ENCODE peak calls at places on chromosomes 16 and 17, in five cellular contexts. A is astrocyte, T is right lobe of liver, H is PC-3, V is body of pancreas. X is an unnamed sample.

GRCh38 chr17:17149520-17150449 is 56.3 kb downstream of the PLD6 start:
- DNase-seq in A (no peak), T (no peak), H (no peak), V (peak; percentile 33), X (no peak)

GRCh38 chr16:53809088-53809951 is 105.4 kb downstream of the FTO start:
- DNase-seq in A (peak; percentile 95), T (no peak), H (peak; percentile 75), V (no peak), X (no peak)

GRCh38 chr17:42247734-42248133 is 28.5 kb downstream of the STAT5B start:
- DNase-seq in A (peak; percentile 55), T (no peak), H (no peak), V (no peak), X (no peak)

GRCh38 chr16:25135239-25135878 is 23.8 kb downstream of the LCMT1 start:
- DNase-seq in A (peak; percentile 60), T (no peak), H (peak; percentile 78), V (no peak), X (no peak)

GRCh38 chr16:23155445-23156049 is 6.3 kb upstream of the USP31 start:
- DNase-seq in A (no peak), T (no peak), H (peak; percentile 37), V (peak; percentile 51), X (no peak)

GRCh38 chr16:86408685-86409084 is 101.6 kb upstream of the FOXF1 start:
- DNase-seq in A (no peak), T (no peak), H (no peak), V (no peak), X (no peak)

GRCh38 chr17:81250286-81251090 is 11.4 kb downstream of the NDUFAF8 start:
- DNase-seq in A (no peak), T (peak; percentile 51), H (no peak), V (no peak), X (peak; percentile 16)

GRCh38 chr17:2925011-2925410 is 128.8 kb downstream of the RAP1GAP2 start:
- DNase-seq in A (peak; percentile 43), T (no peak), H (no peak), V (no peak), X (no peak)

GRCh38 chr17:77318491-77319210 is 177.9 kb downstream of the SEC14L1 start:
- DNase-seq in A (no peak), T (peak; percentile 50), H (no peak), V (peak; percentile 32), X (peak; percentile 54)

GRCh38 chr17:66514227-66514806 is 211.9 kb downstream of the PRKCA start:
- DNase-seq in A (peak; percentile 71), T (no peak), H (peak; percentile 44), V (no peak), X (no peak)

GRCh38 chr17:64420143-64420670 is 28.7 kb upstream of the MILR1 start:
- DNase-seq in A (peak; percentile 56), T (no peak), H (peak; percentile 91), V (peak; percentile 52), X (no peak)

GRCh38 chr16:67345401-67345800 is 18.8 kb downstream of the LRRC36 start:
- DNase-seq in A (no peak), T (no peak), H (peak; percentile 24), V (no peak), X (no peak)

GRCh38 chr16:11078812-11079459 is 134.6 kb downstream of the CLEC16A start:
- DNase-seq in A (peak; percentile 91), T (no peak), H (peak; percentile 36), V (peak; percentile 60), X (no peak)

GRCh38 chr17:63820963-63821561 is 6.2 kb upstream of the PSMC5 start:
- DNase-seq in A (no peak), T (no peak), H (no peak), V (no peak), X (no peak)

GRCh38 chr16:106623-107324 is 28.7 kb downstream of the MPG start:
- DNase-seq in A (peak; percentile 53), T (no peak), H (peak; percentile 67), V (peak; percentile 80), X (no peak)

GRCh38 chr16:4703906-4704305 is 10.5 kb downstream of the NUDT16L1 start:
- DNase-seq in A (no peak), T (no peak), H (no peak), V (no peak), X (peak; percentile 19)

GRCh38 chr17:3986939-3987335 is 22.7 kb upstream of the ATP2A3 start:
- DNase-seq in A (no peak), T (peak; percentile 25), H (no peak), V (no peak), X (no peak)

GRCh38 chr17:9004961-9005285 is 16.4 kb upstream of the NTN1 start:
- DNase-seq in A (no peak), T (no peak), H (no peak), V (no peak), X (no peak)

GRCh38 chr17:45116434-45117016 is 15.8 kb downstream of the PLCD3 start:
- DNase-seq in A (no peak), T (no peak), H (no peak), V (no peak), X (no peak)

GRCh38 chr16:71367243-71367976 is 8.9 kb downstream of the CALB2 start:
- DNase-seq in A (no peak), T (peak; percentile 65), H (peak; percentile 52), V (peak; percentile 33), X (peak; percentile 27)

GRCh38 chr16:31301708-31302400 is 42.1 kb downstream of the ITGAM start:
- DNase-seq in A (no peak), T (no peak), H (no peak), V (peak; percentile 47), X (no peak)

GRCh38 chr17:69719474-69720048 is 305.1 kb downstream of the MAP2K6 start:
- DNase-seq in A (no peak), T (no peak), H (no peak), V (no peak), X (no peak)

GRCh38 chr16:5054876-5055865 is 10.6 kb downstream of the C16orf89 start:
- DNase-seq in A (no peak), T (peak; percentile 45), H (no peak), V (no peak), X (no peak)

GRCh38 chr16:2969545-2970521 is 685 bp downstream of the PAQR4 start:
- DNase-seq in A (peak; percentile 4), T (peak; percentile 69), H (peak; percentile 66), V (peak; percentile 81), X (peak; percentile 73)

GRCh38 chr17:17448076-17448475 is 28.7 kb upstream of the MED9 start:
- DNase-seq in A (no peak), T (no peak), H (no peak), V (no peak), X (no peak)

GRCh38 chr16:89090669-89091426 is 2.8 kb upstream of the ACSF3 start:
- DNase-seq in A (no peak), T (no peak), H (no peak), V (no peak), X (no peak)

GRCh38 chr17:61495161-61495857 is 43.1 kb downstream of the TBX4 start:
- DNase-seq in A (peak; percentile 33), T (no peak), H (no peak), V (no peak), X (no peak)

GRCh38 chr17:48241131-48241591 is 133.6 kb downstream of the SNX11 start:
- DNase-seq in A (peak; percentile 73), T (no peak), H (peak; percentile 87), V (peak; percentile 52), X (peak; percentile 22)

GRCh38 chr17:65055708-65056638 is 567 bp downstream of the GNA13 start:
- DNase-seq in A (peak; percentile 50), T (peak; percentile 80), H (peak; percentile 50), V (peak; percentile 69), X (peak; percentile 72)

GRCh38 chr16:9318764-9319163 is 227.3 kb downstream of the HAPSTR1 start:
- DNase-seq in A (no peak), T (no peak), H (no peak), V (no peak), X (no peak)

GRCh38 chr16:398551-399277 is 1.7 kb downstream of the NME4 start:
- DNase-seq in A (no peak), T (no peak), H (no peak), V (no peak), X (no peak)

GRCh38 chr16:49337814-49338350 is 35.7 kb upstream of the C16orf78 start:
- DNase-seq in A (no peak), T (no peak), H (no peak), V (no peak), X (no peak)

GRCh38 chr17:55427587-55427882 is 5.9 kb upstream of the MMD start:
- DNase-seq in A (no peak), T (no peak), H (no peak), V (no peak), X (no peak)
- H3K9me3 ChIP-seq in A (no peaks in the 10 kb centered on the region), T (no peaks in the 10 kb centered on the region), H (no peaks in the 10 kb centered on the region), V (no peaks in the 10 kb centered on the region), X (no peaks in the 10 kb centered on the region)

GRCh38 chr17:33387406-33387805 is 94.3 kb upstream of the ASIC2 start:
- DNase-seq in A (no peak), T (no peak), H (no peak), V (no peak), X (no peak)
- H3K4me1 ChIP-seq in A (no peaks in the 10 kb centered on the region), T (no peaks in the 10 kb centered on the region), H (no peaks in the 10 kb centered on the region), V (no peaks in the 10 kb centered on the region), X (no peaks in the 10 kb centered on the region)

GRCh38 chr17:54172654-54173316 is 350.1 kb downstream of the KIF2B start:
- DNase-seq in A (peak; percentile 0), T (no peak), H (peak; percentile 60), V (peak; percentile 20), X (no peak)
- TF ChIP-seq CTCF in A (peak; percentile 42), T (peak; percentile 66), H (peak; percentile 72), V (peak; percentile 59), X (peak; percentile 62)

GRCh38 chr16:35690413-35690812 is 2231.0 kb downstream of the TP53TG3F start:
- DNase-seq in A (no peak), T (no peak), H (no peak), V (no peak), X (no peak)
- H3K9me3 ChIP-seq in A (peaks cover 3% of the 10 kb centered on the region), T (no peaks in the 10 kb centered on the region), H (no peaks in the 10 kb centered on the region), V (peaks cover 10% of the 10 kb centered on the region), X (peaks cover 3% of the 10 kb centered on the region)